ENCODE peak calls at places on chromosomes 2 and 18, in four cellular contexts. U is aorta; F is CD8-positive, alpha-beta memory T cell; H is adipocyte. E is an unnamed sample.
A peak's percentile ranks its signal among the peaks of the same experiment; 100 is the strongest.

GRCh38 chr2:182509231-182509630 is 82.4 kb upstream of the PDE1A start:
- DNase-seq in U (no peak), F (no peak), H (no peak), E (no peak)

GRCh38 chr2:107235491-107236254 is 349.7 kb upstream of the ST6GAL2 start:
- DNase-seq in U (no peak), F (no peak), H (no peak), E (no peak)

GRCh38 chr2:64455545-64455944 is 1.6 kb downstream of the LGALSL start:
- DNase-seq in U (no peak), F (no peak), H (no peak), E (no peak)

GRCh38 chr2:233354971-233355574 is 779 bp downstream of the DGKD start:
- DNase-seq in U (no peak), F (peak; percentile 27), H (peak; percentile 43), E (no peak)

GRCh38 chr2:135532581-135532980 is 1.3 kb downstream of the R3HDM1 start:
- DNase-seq in U (no peak), F (no peak), H (peak; percentile 66), E (no peak)

GRCh38 chr2:171490577-171490976 is 31.7 kb upstream of the CYBRD1 start:
- DNase-seq in U (no peak), F (no peak), H (no peak), E (no peak)

GRCh38 chr2:94758546-94758945 is 112.7 kb upstream of the TEKT4 start:
- DNase-seq in U (no peak), F (no peak), H (no peak), E (no peak)

GRCh38 chr18:63588869-63589268 is 1.7 kb downstream of the SERPINB13 start:
- DNase-seq in U (no peak), F (no peak), H (peak; percentile 15), E (no peak)

GRCh38 chr2:12416600-12416999 is 300.1 kb upstream of the TRIB2 start:
- DNase-seq in U (peak; percentile 87), F (peak; percentile 53), H (peak; percentile 79), E (no peak)

GRCh38 chr2:70357076-70358071 is 55.5 kb upstream of the FAM136A start:
- DNase-seq in U (no peak), F (no peak), H (no peak), E (no peak)

GRCh38 chr2:230492107-230492506 is 76.1 kb downstream of the SP100 start:
- DNase-seq in U (no peak), F (no peak), H (no peak), E (no peak)

GRCh38 chr2:61135510-61135909 is 26.5 kb upstream of the C2orf74 start:
- DNase-seq in U (no peak), F (no peak), H (peak; percentile 66), E (no peak)

GRCh38 chr18:24989760-24990547 is 362.0 kb downstream of the ZNF521 start:
- DNase-seq in U (no peak), F (no peak), H (no peak), E (no peak)

GRCh38 chr2:113831156-113831555 is 58.7 kb upstream of the ACTR3 start:
- DNase-seq in U (no peak), F (no peak), H (no peak), E (peak; percentile 43)

GRCh38 chr18:66107546-66107945 is 356.7 kb downstream of the CDH7 start:
- DNase-seq in U (no peak), F (no peak), H (no peak), E (no peak)

GRCh38 chr2:197161738-197162137 is 148.8 kb downstream of the ANKRD44 start:
- DNase-seq in U (no peak), F (no peak), H (no peak), E (no peak)

GRCh38 chr2:96930351-96931015 is 55.9 kb downstream of the FAM178B start:
- DNase-seq in U (no peak), F (no peak), H (no peak), E (no peak)

GRCh38 chr2:16043192-16043591 is 102.8 kb downstream of the MYCN start:
- DNase-seq in U (no peak), F (no peak), H (no peak), E (no peak)

GRCh38 chr2:240639566-240639965 is 14.3 kb downstream of the GPR35 start:
- DNase-seq in U (no peak), F (no peak), H (no peak), E (peak; percentile 14)

GRCh38 chr2:240642061-240642805 is 17.0 kb downstream of the GPR35 start:
- DNase-seq in U (peak; percentile 63), F (no peak), H (no peak), E (peak; percentile 39)

GRCh38 chr2:240642806-240643092 is 17.5 kb downstream of the GPR35 start:
- DNase-seq in U (peak; percentile 66), F (no peak), H (no peak), E (peak; percentile 2)

GRCh38 chr2:240638517-240639160 is 13.4 kb downstream of the GPR35 start:
- DNase-seq in U (peak; percentile 72), F (no peak), H (peak; percentile 15), E (peak; percentile 17)

GRCh38 chr2:240640939-240641338 is 15.7 kb downstream of the GPR35 start:
- DNase-seq in U (peak; percentile 76), F (no peak), H (peak; percentile 55), E (no peak)
- H3K27me3 ChIP-seq in U (no peaks in the 10 kb centered on the region), F (no peaks in the 10 kb centered on the region), H (peaks cover 58% of the 10 kb centered on the region), E (no peaks in the 10 kb centered on the region)

DNA sequence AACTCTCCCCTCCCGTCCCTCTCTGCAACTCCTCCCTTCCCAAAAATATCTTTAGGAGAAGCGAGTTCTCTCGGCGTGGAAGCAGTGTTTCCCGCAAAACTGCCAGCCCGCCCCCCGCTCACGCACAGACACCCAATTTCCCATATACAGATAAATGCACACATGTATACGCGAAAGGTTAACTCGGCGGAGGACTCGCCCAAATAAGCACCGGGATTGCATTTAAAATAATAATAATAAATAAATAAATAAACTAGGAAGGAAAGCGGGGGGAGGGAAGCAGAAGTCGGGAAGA is 70.0 kb upstream of the PSMD14 start:
- DNase-seq in U (no peak), F (no peak), H (no peak), E (no peak)
- H3K27me3 ChIP-seq in U (no peaks in the 10 kb centered on the region), F (no peaks in the 10 kb centered on the region), H (no peaks in the 10 kb centered on the region), E (no peaks in the 10 kb centered on the region)

DNA sequence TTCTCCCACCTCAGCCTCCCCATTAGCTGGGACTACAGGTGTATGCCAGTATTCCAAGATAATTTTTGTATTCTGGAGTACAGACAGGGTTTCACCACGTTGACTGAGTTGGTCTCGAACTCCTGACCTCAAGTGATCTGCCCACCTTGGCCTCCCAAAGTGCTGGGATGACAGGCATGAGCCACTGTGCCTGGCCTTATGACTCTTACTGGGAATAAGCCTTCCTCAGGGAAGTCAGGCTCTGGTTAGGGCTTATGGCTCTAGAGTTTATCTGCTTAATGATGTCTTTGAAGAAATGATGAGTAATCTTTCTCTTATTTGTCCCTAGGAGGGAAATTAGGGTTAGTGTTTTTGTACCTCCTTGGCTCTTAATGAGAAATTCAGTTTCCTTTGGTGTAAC is 187.7 kb downstream of the FAM210A start:
- DNase-seq in U (no peak), F (no peak), H (no peak), E (no peak)
- H3K27me3 ChIP-seq in U (no peaks in the 10 kb centered on the region), F (no peaks in the 10 kb centered on the region), H (peaks cover 7% of the 10 kb centered on the region), E (no peaks in the 10 kb centered on the region)

DNA sequence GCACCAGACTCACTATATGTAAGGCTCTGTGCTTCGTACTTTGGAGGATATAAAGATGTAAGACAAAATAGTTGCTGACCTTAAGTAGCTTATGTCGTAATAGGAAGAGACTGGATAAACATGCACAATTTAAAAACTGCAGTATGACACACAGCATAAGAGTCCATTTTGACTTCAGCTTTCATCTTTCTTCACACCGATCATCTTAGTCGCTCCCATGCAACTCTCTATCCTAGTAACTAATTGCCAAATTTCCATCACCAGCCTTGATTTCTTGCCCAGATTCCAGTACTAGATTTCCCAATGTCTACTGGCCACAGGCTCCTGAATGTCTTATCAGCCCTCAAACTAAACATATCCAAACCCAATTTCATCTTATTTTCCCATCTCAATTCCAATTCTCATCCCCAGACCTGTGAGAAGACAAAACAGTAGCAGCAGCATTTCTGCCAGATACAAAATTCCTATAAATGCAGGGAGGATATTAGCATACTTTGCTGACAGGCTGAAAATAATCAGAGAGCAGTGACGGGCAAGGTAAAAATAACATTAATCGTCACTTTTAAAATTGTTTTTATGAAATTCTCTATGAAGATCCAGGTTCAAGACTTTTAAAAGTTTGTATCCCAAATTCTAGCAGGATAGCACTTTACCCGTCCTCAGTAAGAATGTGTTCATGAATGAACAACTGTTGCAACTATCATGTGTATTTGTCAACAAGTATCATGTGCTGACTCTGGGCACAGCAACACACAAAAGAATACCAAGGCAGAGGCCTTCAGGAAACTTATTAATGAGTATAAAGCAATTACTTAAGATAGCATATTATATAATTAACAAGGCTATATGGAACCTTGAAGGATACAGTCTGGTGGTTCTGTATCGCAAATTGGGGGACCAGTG is 42.2 kb downstream of the KIDINS220 start:
- DNase-seq in U (no peak), F (no peak), H (peak; percentile 51), E (no peak)
- H3K27me3 ChIP-seq in U (no peaks in the 10 kb centered on the region), F (no peaks in the 10 kb centered on the region), H (no peaks in the 10 kb centered on the region), E (no peaks in the 10 kb centered on the region)

DNA sequence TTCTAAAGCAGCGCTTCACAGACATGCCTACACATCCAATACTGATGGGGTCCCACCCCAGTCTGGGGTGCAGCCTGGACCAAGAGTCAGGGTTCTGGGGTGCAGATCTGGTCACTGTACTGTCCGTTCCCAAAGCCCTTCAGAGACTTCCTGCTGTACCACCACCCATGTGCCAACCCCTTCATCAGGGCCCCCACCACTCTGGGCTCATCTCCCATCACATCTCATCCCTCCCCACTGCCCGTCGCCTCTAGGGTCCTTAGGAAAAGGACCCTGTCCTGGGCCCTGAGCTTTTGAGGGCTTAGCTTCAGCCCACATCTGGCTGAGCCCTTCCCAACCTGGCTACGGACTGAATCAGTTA is 37.9 kb upstream of the ID2 start:
- DNase-seq in U (peak; percentile 40), F (no peak), H (no peak), E (no peak)
- H3K27me3 ChIP-seq in U (no peaks in the 10 kb centered on the region), F (no peaks in the 10 kb centered on the region), H (no peaks in the 10 kb centered on the region), E (no peaks in the 10 kb centered on the region)

GRCh38 chr2:199463000-199463692 is 5.4 kb upstream of the SATB2 start:
- DNase-seq in U (peak; percentile 94), F (peak; percentile 41), H (peak; percentile 96), E (peak; percentile 72)
- H3K27me3 ChIP-seq in U (no peaks in the 10 kb centered on the region), F (peaks cover 78% of the 10 kb centered on the region), H (peaks cover 30% of the 10 kb centered on the region), E (peaks cover 42% of the 10 kb centered on the region)

GRCh38 chr18:59512025-59512710 is 153.1 kb upstream of the LMAN1 start:
- DNase-seq in U (no peak), F (no peak), H (no peak), E (no peak)

GRCh38 chr18:59517446-59518171 is 158.5 kb upstream of the LMAN1 start:
- DNase-seq in U (no peak), F (no peak), H (peak; percentile 62), E (no peak)

GRCh38 chr18:59516356-59517155 is 157.5 kb upstream of the LMAN1 start:
- DNase-seq in U (no peak), F (no peak), H (peak; percentile 76), E (no peak)

GRCh38 chr18:59515147-59515546 is 156.1 kb upstream of the LMAN1 start:
- DNase-seq in U (no peak), F (no peak), H (no peak), E (no peak)

DNA sequence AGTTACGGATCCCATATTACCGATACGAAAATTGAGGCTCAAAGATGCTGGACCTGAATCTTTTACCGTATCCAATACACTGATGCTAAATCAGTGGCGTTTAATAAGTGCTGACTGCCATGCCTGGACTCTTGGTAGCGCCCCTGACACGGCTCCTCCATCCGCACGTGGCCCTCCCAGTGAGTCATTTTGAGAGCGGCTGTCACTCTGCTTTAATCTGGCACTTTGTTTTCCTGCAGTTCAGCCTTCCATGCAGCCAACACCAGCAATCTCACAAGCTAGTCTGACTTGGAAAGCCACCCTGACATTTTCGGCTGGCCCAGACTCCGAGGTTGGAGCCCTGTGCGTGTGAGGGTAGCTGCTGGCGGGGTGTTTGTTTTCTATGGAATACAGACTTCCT is 155.1 kb upstream of the LMAN1 start:
- DNase-seq in U (peak; percentile 77), F (no peak), H (peak; percentile 71), E (no peak)
- H3K27me3 ChIP-seq in U (no peaks in the 10 kb centered on the region), F (no peaks in the 10 kb centered on the region), H (no peaks in the 10 kb centered on the region), E (no peaks in the 10 kb centered on the region)